ENCODE peak calls at places on chromosome 14, in seven cellular contexts. One of them, this sample, is unnamed.
A peak's percentile ranks its signal among the peaks of the same experiment; 100 is the strongest.

GRCh38 chr14:99939421-99939820 is 125.8 kb upstream of the EVL start:
- DNase-seq in GM12865: no peak
- DNase-seq in GM23338: no peak
- DNase-seq in right lobe of liver: no peak
- DNase-seq in BE2C: no peak
- DNase-seq in astrocyte of the cerebellum: no peak
- DNase-seq in RWPE2: no peak
- DNase-seq in this sample: no peak

GRCh38 chr14:36454599-36455240 is 65.3 kb downstream of the NKX2-1 start:
- DNase-seq in GM12865: no peak
- DNase-seq in GM23338: no peak
- DNase-seq in right lobe of liver: no peak
- DNase-seq in BE2C: no peak
- DNase-seq in astrocyte of the cerebellum: no peak
- DNase-seq in RWPE2: no peak
- DNase-seq in this sample: no peak

GRCh38 chr14:81275305-81275950 is 54.7 kb upstream of the GTF2A1 start:
- DNase-seq in GM12865: no peak
- DNase-seq in GM23338: no peak
- DNase-seq in right lobe of liver: no peak
- DNase-seq in BE2C: no peak
- DNase-seq in astrocyte of the cerebellum: no peak
- DNase-seq in RWPE2: no peak
- DNase-seq in this sample: no peak

GRCh38 chr14:93084866-93085857 is 30.6 kb downstream of the ITPK1 start:
- DNase-seq in GM12865: no peak
- DNase-seq in GM23338: no peak
- DNase-seq in right lobe of liver: no peak
- DNase-seq in BE2C: no peak
- DNase-seq in astrocyte of the cerebellum: no peak
- DNase-seq in RWPE2: no peak
- DNase-seq in this sample: no peak

GRCh38 chr14:53193193-53193592 is 40.1 kb upstream of the DDHD1 start:
- DNase-seq in GM12865: no peak
- DNase-seq in GM23338: no peak
- DNase-seq in right lobe of liver: no peak
- DNase-seq in BE2C: no peak
- DNase-seq in astrocyte of the cerebellum: no peak
- DNase-seq in RWPE2: no peak
- DNase-seq in this sample: no peak

GRCh38 chr14:54567224-54567633 is 301 bp downstream of the SAMD4A start:
- DNase-seq in GM12865: no peak
- DNase-seq in GM23338: peak; percentile 76
- DNase-seq in right lobe of liver: peak; percentile 61
- DNase-seq in BE2C: peak; percentile 16
- DNase-seq in astrocyte of the cerebellum: no peak
- DNase-seq in RWPE2: peak; percentile 66
- DNase-seq in this sample: no peak

GRCh38 chr14:68349900-68350323 is 443.0 kb downstream of the ZFP36L1 start:
- DNase-seq in GM12865: no peak
- DNase-seq in GM23338: no peak
- DNase-seq in right lobe of liver: no peak
- DNase-seq in BE2C: no peak
- DNase-seq in astrocyte of the cerebellum: no peak
- DNase-seq in RWPE2: no peak
- DNase-seq in this sample: no peak

GRCh38 chr14:36383674-36384421 is 63.4 kb upstream of the MBIP start:
- DNase-seq in GM12865: no peak
- DNase-seq in GM23338: no peak
- DNase-seq in right lobe of liver: no peak
- DNase-seq in BE2C: no peak
- DNase-seq in astrocyte of the cerebellum: no peak
- DNase-seq in RWPE2: no peak
- DNase-seq in this sample: no peak

GRCh38 chr14:52583544-52583943 is 30.9 kb downstream of the GPR137C start:
- DNase-seq in GM12865: no peak
- DNase-seq in GM23338: no peak
- DNase-seq in right lobe of liver: no peak
- DNase-seq in BE2C: no peak
- DNase-seq in astrocyte of the cerebellum: no peak
- DNase-seq in RWPE2: no peak
- DNase-seq in this sample: no peak

GRCh38 chr14:23512156-23512555 is 39.4 kb downstream of the ZFHX2 start:
- DNase-seq in GM12865: no peak
- DNase-seq in GM23338: peak; percentile 13
- DNase-seq in right lobe of liver: no peak
- DNase-seq in BE2C: peak; percentile 50
- DNase-seq in astrocyte of the cerebellum: no peak
- DNase-seq in RWPE2: no peak
- DNase-seq in this sample: no peak

GRCh38 chr14:71242237-71242748 is 335.0 kb downstream of the PCNX1 start:
- DNase-seq in GM12865: no peak
- DNase-seq in GM23338: no peak
- DNase-seq in right lobe of liver: no peak
- DNase-seq in BE2C: peak; percentile 34
- DNase-seq in astrocyte of the cerebellum: no peak
- DNase-seq in RWPE2: no peak
- DNase-seq in this sample: no peak

GRCh38 chr14:52012635-52013034 is 23.3 kb downstream of the RTRAF start:
- DNase-seq in GM12865: no peak
- DNase-seq in GM23338: peak; percentile 27
- DNase-seq in right lobe of liver: peak; percentile 59
- DNase-seq in BE2C: peak; percentile 30
- DNase-seq in astrocyte of the cerebellum: no peak
- DNase-seq in RWPE2: no peak
- DNase-seq in this sample: peak; percentile 88

GRCh38 chr14:50061664-50062437 is 54.5 kb downstream of the VCPKMT start:
- DNase-seq in GM12865: peak; percentile 95
- DNase-seq in GM23338: no peak
- DNase-seq in right lobe of liver: peak; percentile 83
- DNase-seq in BE2C: peak; percentile 82
- DNase-seq in astrocyte of the cerebellum: no peak
- DNase-seq in RWPE2: no peak
- DNase-seq in this sample: no peak

GRCh38 chr14:21093769-21094681 is 4.4 kb downstream of the ZNF219 start:
- DNase-seq in GM12865: no peak
- DNase-seq in GM23338: peak; percentile 97
- DNase-seq in right lobe of liver: no peak
- DNase-seq in BE2C: peak; percentile 70
- DNase-seq in astrocyte of the cerebellum: no peak
- DNase-seq in RWPE2: no peak
- DNase-seq in this sample: no peak

GRCh38 chr14:68688872-68689371 is 103.9 kb downstream of the ZFP36L1 start:
- DNase-seq in GM12865: peak; percentile 44
- DNase-seq in GM23338: peak; percentile 28
- DNase-seq in right lobe of liver: no peak
- DNase-seq in BE2C: peak; percentile 27
- DNase-seq in astrocyte of the cerebellum: no peak
- DNase-seq in RWPE2: no peak
- DNase-seq in this sample: no peak

GRCh38 chr14:20609215-20610001 is 18.2 kb upstream of the RNASE12 start:
- DNase-seq in GM12865: peak; percentile 90
- DNase-seq in GM23338: peak; percentile 92
- DNase-seq in right lobe of liver: peak; percentile 65
- DNase-seq in BE2C: peak; percentile 57
- DNase-seq in astrocyte of the cerebellum: peak; percentile 80
- DNase-seq in RWPE2: peak; percentile 66
- DNase-seq in this sample: peak; percentile 85

GRCh38 chr14:99968156-99968920 is 96.9 kb upstream of the EVL start:
- DNase-seq in GM12865: no peak
- DNase-seq in GM23338: no peak
- DNase-seq in right lobe of liver: no peak
- DNase-seq in BE2C: peak; percentile 34
- DNase-seq in astrocyte of the cerebellum: peak; percentile 92
- DNase-seq in RWPE2: no peak
- DNase-seq in this sample: no peak

GRCh38 chr14:71730471-71730870 is 201.8 kb upstream of the RGS6 start:
- DNase-seq in GM12865: no peak
- DNase-seq in GM23338: no peak
- DNase-seq in right lobe of liver: no peak
- DNase-seq in BE2C: no peak
- DNase-seq in astrocyte of the cerebellum: no peak
- DNase-seq in RWPE2: no peak
- DNase-seq in this sample: no peak

DNA sequence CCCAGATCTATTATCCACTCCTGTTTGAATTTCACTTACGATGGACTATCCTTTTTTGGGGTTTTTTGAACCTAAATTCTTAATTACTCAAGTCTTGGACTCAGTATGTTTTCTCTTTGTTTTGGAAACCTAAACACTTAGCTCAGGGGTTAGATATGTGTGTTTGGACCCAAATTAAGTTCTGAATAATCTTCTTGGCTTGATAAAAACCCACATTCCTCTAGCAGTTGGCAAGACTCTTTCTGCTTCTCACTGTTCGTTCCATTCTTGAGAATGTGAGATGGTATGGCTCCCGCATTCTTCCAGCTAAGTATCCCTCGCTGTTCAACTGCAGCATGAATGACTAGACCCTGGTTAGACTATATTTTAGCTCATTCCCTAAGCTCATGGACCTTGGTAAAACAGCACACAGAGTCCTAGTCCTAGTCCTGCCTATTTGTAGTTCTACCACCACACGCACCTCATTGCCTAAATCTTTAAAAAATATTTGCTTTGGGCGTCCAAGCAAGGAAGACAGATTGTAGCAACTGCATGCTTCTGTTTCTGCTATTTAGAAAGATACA is 860.0 kb downstream of the RPS29 start:
- DNase-seq in GM12865: no peak
- DNase-seq in GM23338: no peak
- DNase-seq in right lobe of liver: no peak
- DNase-seq in BE2C: no peak
- DNase-seq in astrocyte of the cerebellum: peak; percentile 59
- DNase-seq in RWPE2: no peak
- DNase-seq in this sample: no peak
- H3K4me3 ChIP-seq in GM12865: no peak overlapping the region
- H3K4me3 ChIP-seq in GM23338: no peak overlapping the region
- H3K4me3 ChIP-seq in right lobe of liver: no peak overlapping the region
- H3K4me3 ChIP-seq in BE2C: no peak overlapping the region
- H3K4me3 ChIP-seq in astrocyte of the cerebellum: no peak overlapping the region
- H3K4me3 ChIP-seq in RWPE2: no peak overlapping the region
- H3K4me3 ChIP-seq in this sample: no peak overlapping the region

GRCh38 chr14:64202731-64203130 is 91.4 kb downstream of the ESR2 start:
- DNase-seq in GM12865: no peak
- DNase-seq in GM23338: no peak
- DNase-seq in right lobe of liver: no peak
- DNase-seq in BE2C: no peak
- DNase-seq in astrocyte of the cerebellum: no peak
- DNase-seq in RWPE2: no peak
- DNase-seq in this sample: no peak

GRCh38 chr14:64200170-64200569 is 94.0 kb downstream of the ESR2 start:
- DNase-seq in GM12865: no peak
- DNase-seq in GM23338: peak; percentile 47
- DNase-seq in right lobe of liver: no peak
- DNase-seq in BE2C: no peak
- DNase-seq in astrocyte of the cerebellum: no peak
- DNase-seq in RWPE2: no peak
- DNase-seq in this sample: peak; percentile 85

GRCh38 chr14:64201296-64201695 is 92.9 kb downstream of the ESR2 start:
- DNase-seq in GM12865: no peak
- DNase-seq in GM23338: no peak
- DNase-seq in right lobe of liver: no peak
- DNase-seq in BE2C: no peak
- DNase-seq in astrocyte of the cerebellum: no peak
- DNase-seq in RWPE2: no peak
- DNase-seq in this sample: no peak

GRCh38 chr14:64203366-64204006 is 90.7 kb downstream of the ESR2 start:
- DNase-seq in GM12865: no peak
- DNase-seq in GM23338: no peak
- DNase-seq in right lobe of liver: no peak
- DNase-seq in BE2C: no peak
- DNase-seq in astrocyte of the cerebellum: no peak
- DNase-seq in RWPE2: no peak
- DNase-seq in this sample: no peak

DNA sequence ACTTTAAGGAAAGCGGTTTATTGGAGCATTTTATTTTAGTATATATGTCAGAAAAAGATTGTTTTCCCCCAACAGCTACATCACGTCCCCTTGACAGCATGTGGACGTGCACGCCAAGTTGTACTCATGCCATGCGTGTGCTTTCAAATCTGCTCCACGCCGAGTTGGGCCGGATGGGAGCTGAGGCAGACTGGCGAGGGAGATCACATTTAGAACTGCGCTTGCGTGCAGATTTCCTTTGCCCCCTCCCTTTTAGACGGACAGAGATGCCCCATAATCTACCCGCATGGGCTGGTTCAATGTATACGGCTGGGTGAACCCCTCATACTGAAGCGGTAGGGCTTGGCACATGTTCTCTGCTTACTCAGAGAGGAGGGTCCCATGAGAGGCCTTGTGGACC is 92.2 kb downstream of the ESR2 start:
- DNase-seq in GM12865: no peak
- DNase-seq in GM23338: no peak
- DNase-seq in right lobe of liver: no peak
- DNase-seq in BE2C: no peak
- DNase-seq in astrocyte of the cerebellum: no peak
- DNase-seq in RWPE2: no peak
- DNase-seq in this sample: no peak
- H3K4me3 ChIP-seq in GM12865: no peak overlapping the region
- H3K4me3 ChIP-seq in GM23338: no peak overlapping the region
- H3K4me3 ChIP-seq in right lobe of liver: no peak overlapping the region
- H3K4me3 ChIP-seq in BE2C: no peak overlapping the region
- H3K4me3 ChIP-seq in astrocyte of the cerebellum: no peak overlapping the region
- H3K4me3 ChIP-seq in RWPE2: no peak overlapping the region
- H3K4me3 ChIP-seq in this sample: no peak overlapping the region

DNA sequence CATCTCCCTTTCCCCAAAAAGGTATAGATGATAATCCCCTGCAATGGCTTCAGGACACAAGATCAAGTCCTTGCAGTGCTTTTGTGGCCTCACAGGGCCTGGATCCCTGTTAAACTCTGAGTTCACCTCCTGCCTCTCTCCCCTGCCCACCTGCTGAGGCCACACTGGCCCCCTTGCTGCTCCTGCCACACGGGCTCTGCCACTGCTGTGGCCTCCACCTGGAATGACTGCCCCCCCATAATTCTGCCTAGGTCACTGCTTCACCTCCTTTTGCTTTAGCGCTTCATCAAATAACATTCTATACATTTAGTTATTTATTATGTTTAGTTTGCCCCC is 653 bp upstream of the IFI27 start:
- DNase-seq in GM12865: no peak
- DNase-seq in GM23338: no peak
- DNase-seq in right lobe of liver: no peak
- DNase-seq in BE2C: no peak
- DNase-seq in astrocyte of the cerebellum: no peak
- DNase-seq in RWPE2: no peak
- DNase-seq in this sample: no peak
- H3K4me3 ChIP-seq in GM12865: no peak overlapping the region
- H3K4me3 ChIP-seq in GM23338: no peak overlapping the region
- H3K4me3 ChIP-seq in right lobe of liver: no peak overlapping the region
- H3K4me3 ChIP-seq in BE2C: no peak overlapping the region
- H3K4me3 ChIP-seq in astrocyte of the cerebellum: no peak overlapping the region
- H3K4me3 ChIP-seq in RWPE2: no peak overlapping the region
- H3K4me3 ChIP-seq in this sample: no peak overlapping the region

DNA sequence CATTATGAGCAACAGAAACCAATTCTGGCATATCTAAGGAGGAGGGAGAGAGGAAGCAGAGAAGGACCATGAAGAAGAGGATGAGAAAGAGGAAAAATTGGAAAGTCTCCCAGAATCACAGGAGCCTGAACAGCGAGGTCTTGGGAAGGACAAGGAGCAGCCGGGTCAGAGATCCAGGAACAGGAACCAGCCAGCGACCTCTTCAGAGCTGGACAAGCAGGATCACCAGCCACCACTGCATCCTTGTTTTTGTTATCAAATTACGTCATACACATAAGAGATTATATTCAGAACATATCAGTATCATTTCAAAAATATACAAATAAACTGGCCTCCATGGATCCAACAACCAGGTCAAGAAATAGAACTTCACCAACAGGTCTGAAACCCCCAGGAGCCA is 22.1 kb upstream of the BDKRB2 start:
- DNase-seq in GM12865: no peak
- DNase-seq in GM23338: no peak
- DNase-seq in right lobe of liver: no peak
- DNase-seq in BE2C: no peak
- DNase-seq in astrocyte of the cerebellum: no peak
- DNase-seq in RWPE2: no peak
- DNase-seq in this sample: no peak
- H3K4me3 ChIP-seq in GM12865: no peak overlapping the region
- H3K4me3 ChIP-seq in GM23338: no peak overlapping the region
- H3K4me3 ChIP-seq in right lobe of liver: no peak overlapping the region
- H3K4me3 ChIP-seq in BE2C: no peak overlapping the region
- H3K4me3 ChIP-seq in astrocyte of the cerebellum: no peak overlapping the region
- H3K4me3 ChIP-seq in RWPE2: no peak overlapping the region
- H3K4me3 ChIP-seq in this sample: no peak overlapping the region